ENCODE peak calls at places on chromosomes 7 and 10, in ten cellular contexts. P, N, L, T, Q, K, C, J, M and H are unnamed samples.

GRCh38 chr7:31735991-31736982 is 49.3 kb downstream of the PPP1R17 start:
- DNase-seq in J (peak), N (no peak), K (peak), P (peak), C (no peak), T (peak), L (peak), M (peak), Q (peak), H (no peak)

GRCh38 chr7:12456506-12456905 is 52.8 kb upstream of the VWDE start:
- DNase-seq in P (no peak), K (no peak), N (no peak), M (no peak), L (no peak), C (no peak), J (no peak), Q (no peak), T (peak), H (no peak)

GRCh38 chr10:35639651-35640311 is 2.3 kb downstream of the FZD8 start:
- DNase-seq in M (no peak), P (peak), L (no peak), C (no peak), T (peak), Q (no peak), K (peak), N (no peak), J (peak), H (no peak)

GRCh38 chr7:41999736-42000283 is 237.2 kb downstream of the GLI3 start:
- DNase-seq in M (no peak), K (no peak), L (no peak), P (no peak), Q (no peak), T (no peak), C (no peak), J (no peak), N (no peak), H (no peak)

GRCh38 chr10:5679606-5680005 is 5.0 kb upstream of the TASOR2 start:
- DNase-seq in K (no peak), C (no peak), T (no peak), M (no peak), J (no peak), Q (no peak), N (no peak), L (no peak), P (no peak), H (no peak)

GRCh38 chr7:88075216-88075615 is 141.2 kb downstream of the ADAM22 start:
- DNase-seq in N (no peak), T (no peak), L (no peak), C (no peak), Q (no peak), M (no peak), K (no peak), J (no peak), P (no peak), H (no peak)

GRCh38 chr10:73168486-73168844 is 546 bp downstream of the FAM149B1 start:
- DNase-seq in K (no peak), M (no peak), J (no peak), N (no peak), T (no peak), L (peak), C (no peak), P (no peak), Q (no peak), H (no peak)

GRCh38 chr10:100802607-100803006 is 57.2 kb downstream of the PAX2 start:
- DNase-seq in M (no peak), Q (no peak), P (no peak), J (no peak), C (no peak), N (no peak), K (no peak), L (no peak), T (no peak), H (no peak)

GRCh38 chr7:116582164-116582732 is 57.4 kb downstream of the CAV1 start:
- DNase-seq in C (no peak), J (peak), L (no peak), T (no peak), N (no peak), P (no peak), K (no peak), Q (no peak), M (no peak), H (no peak)

GRCh38 chr10:20598590-20598989 is 298.5 kb downstream of the NEBL start:
- DNase-seq in K (no peak), T (peak), P (peak), C (peak), L (peak), N (no peak), M (peak), Q (peak), J (no peak), H (no peak)

GRCh38 chr7:50685445-50686070 is 97.1 kb downstream of the GRB10 start:
- DNase-seq in Q (no peak), N (no peak), P (no peak), M (no peak), K (no peak), C (no peak), L (no peak), J (no peak), T (no peak), H (no peak)

GRCh38 chr7:34208878-34209621 is 303.7 kb downstream of the BMPER start:
- DNase-seq in N (no peak), L (no peak), M (no peak), J (no peak), P (peak), Q (no peak), C (peak), T (no peak), K (no peak), H (no peak)

GRCh38 chr7:16741676-16742075 is 11.9 kb upstream of the TSPAN13 start:
- DNase-seq in L (no peak), P (no peak), K (no peak), J (no peak), M (no peak), Q (no peak), N (no peak), T (no peak), C (no peak), H (no peak)

GRCh38 chr7:83161851-83162401 is 758 bp downstream of the PCLO start:
- DNase-seq in C (no peak), N (no peak), J (no peak), T (no peak), L (peak), M (no peak), P (peak), Q (no peak), K (no peak), H (no peak)

GRCh38 chr7:1919539-1920265 is 249.6 kb downstream of the ELFN1 start:
- DNase-seq in P (peak), J (no peak), N (no peak), L (no peak), Q (no peak), T (peak), K (no peak), C (peak), M (peak), H (no peak)

GRCh38 chr10:86374664-86375063 is 8.1 kb upstream of the GRID1 start:
- DNase-seq in K (no peak), C (no peak), J (no peak), Q (no peak), P (peak), M (no peak), L (no peak), T (no peak), N (no peak), H (no peak)

GRCh38 chr7:1558181-1558811 is 2.3 kb upstream of the TMEM184A start:
- DNase-seq in P (no peak), N (no peak), C (peak), L (no peak), J (peak), K (no peak), Q (no peak), M (no peak), T (peak), H (no peak)

GRCh38 chr7:149277871-149278270 is 15.9 kb downstream of the ZNF783 start:
- DNase-seq in Q (no peak), J (no peak), C (no peak), P (no peak), K (no peak), M (no peak), T (no peak), L (no peak), N (no peak), H (no peak)

GRCh38 chr7:15555385-15555859 is 6.4 kb downstream of the AGMO start:
- DNase-seq in T (no peak), Q (no peak), N (no peak), J (peak), K (no peak), C (no peak), L (no peak), M (no peak), P (peak), H (no peak)

GRCh38 chr10:71638577-71639411 is 80.8 kb downstream of the C10orf105 start:
- DNase-seq in C (no peak), K (no peak), M (no peak), L (no peak), N (no peak), T (peak), J (no peak), P (no peak), Q (no peak), H (no peak)

GRCh38 chr7:24597014-24597413 is 23.8 kb downstream of the PALS2 start:
- DNase-seq in M (no peak), Q (no peak), J (no peak), L (no peak), K (no peak), T (no peak), N (no peak), P (no peak), C (no peak), H (no peak)

GRCh38 chr7:24608504-24608903 is 35.3 kb downstream of the PALS2 start:
- DNase-seq in K (no peak), T (peak), M (no peak), N (no peak), P (no peak), Q (no peak), C (no peak), J (no peak), L (no peak), H (no peak)

GRCh38 chr7:24604640-24605039 is 31.4 kb downstream of the PALS2 start:
- DNase-seq in T (no peak), L (no peak), K (no peak), N (no peak), P (no peak), M (no peak), Q (no peak), C (no peak), J (no peak), H (no peak)

GRCh38 chr7:24601600-24601999 is 28.3 kb downstream of the PALS2 start:
- DNase-seq in C (no peak), Q (no peak), L (no peak), M (no peak), T (no peak), N (no peak), K (no peak), P (no peak), J (no peak), H (no peak)

GRCh38 chr7:24602860-24603456 is 29.7 kb downstream of the PALS2 start:
- DNase-seq in P (no peak), T (no peak), J (no peak), M (no peak), C (no peak), Q (no peak), K (no peak), L (no peak), N (no peak), H (no peak)
- H3K4me3 ChIP-seq in P (no peak), T (no peak), J (no peak), M (no peak), C (no peak), Q (no peak), K (no peak), L (no peak), N (no peak), H (no peak)

GRCh38 chr10:52348037-52348564 is 34.0 kb downstream of the DKK1 start:
- DNase-seq in J (no peak), L (no peak), K (no peak), M (no peak), N (no peak), C (no peak), P (no peak), T (no peak), Q (no peak), H (no peak)
- TF ChIP-seq POLR2A in J (no peak), L (no peak), K (no peak), M (no peak), N (no peak), C (no peak), P (no peak), T (no peak), Q (no peak), H (no peak)

GRCh38 chr10:6757119-6757518 is 177.0 kb upstream of the PRKCQ start:
- DNase-seq in L (no peak), K (no peak), N (no peak), J (no peak), C (no peak), Q (no peak), P (no peak), M (no peak), T (no peak), H (no peak)
- H3K4me3 ChIP-seq in L (no peak), K (no peak), N (no peak), J (no peak), C (no peak), Q (no peak), P (no peak), M (no peak), T (no peak), H (no peak)

GRCh38 chr7:123748734-123749536 is at the start of gene WASL:
- DNase-seq in K (peak), T (peak), J (peak), M (peak), N (peak), Q (peak), C (peak), L (peak), P (peak), H (peak)

GRCh38 chr7:123747089-123747488 is 1.7 kb downstream of the WASL start:
- DNase-seq in L (no peak), J (no peak), C (no peak), P (no peak), Q (no peak), N (no peak), T (no peak), K (no peak), M (no peak), H (no peak)

GRCh38 chr7:123746055-123746454 is 2.7 kb downstream of the WASL start:
- DNase-seq in L (no peak), N (no peak), J (no peak), M (no peak), T (no peak), Q (no peak), P (no peak), C (no peak), K (no peak), H (no peak)

GRCh38 chr7:123748171-123748733 is 551 bp downstream of the WASL start:
- DNase-seq in C (peak), T (peak), M (no peak), N (no peak), Q (peak), K (peak), L (peak), J (peak), P (no peak), H (no peak)

DNA sequence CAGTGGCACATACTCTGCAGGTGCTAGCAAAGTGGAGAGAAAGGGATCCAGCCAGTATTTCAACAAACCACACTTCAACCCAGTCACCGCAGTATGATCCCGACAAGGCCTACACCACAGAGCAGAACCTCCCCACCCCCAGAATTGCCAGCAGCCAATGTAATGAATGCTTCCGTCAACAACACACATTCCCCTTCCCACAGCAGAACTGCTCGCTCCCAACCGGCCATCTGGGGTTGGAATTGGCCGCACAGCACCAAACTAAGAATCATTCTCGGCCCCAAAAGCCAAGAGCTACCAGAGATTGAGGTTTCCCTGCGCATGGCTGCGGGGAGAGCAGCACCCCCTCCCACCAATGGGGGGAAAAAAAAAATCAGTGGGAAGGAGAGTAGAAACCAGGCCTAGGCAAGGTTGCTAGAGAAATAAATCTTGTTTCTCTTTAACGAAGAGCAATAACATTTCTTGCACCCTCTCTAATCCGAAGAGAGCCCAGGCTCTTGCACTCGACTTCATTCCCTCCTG is 1.1 kb downstream of the WASL start:
- DNase-seq in T (peak), P (peak), C (peak), N (no peak), Q (peak), J (peak), K (peak), M (peak), L (peak), H (no peak)
- TF ChIP-seq POLR2A in T (peak), P (no peak), C (peak), N (no peak), Q (peak), J (no peak), K (peak), M (no peak), L (no peak), H (peak)